ENCODE peak calls at places on chromosome 21, in seven cellular contexts. C is SJCRH30, U is cardiac fibroblast, X is choroid plexus epithelial cell, T is WERI-Rb-1, Y is ovary, M is upper lobe of right lung. F is an unnamed sample.
A peak's percentile ranks its signal among the peaks of the same experiment; 100 is the strongest.

GRCh38 chr21:34884346-34884929 is 164.7 kb downstream of the RUNX1 start:
- DNase-seq in C (no peak), U (no peak), X (no peak), T (no peak), Y (no peak), M (no peak), F (no peak)

GRCh38 chr21:43279578-43279894 is 110.7 kb downstream of the CRYAA start:
- DNase-seq in C (no peak), U (no peak), X (no peak), T (no peak), Y (no peak), M (peak; percentile 59), F (no peak)

GRCh38 chr21:42632771-42633690 is 20.4 kb upstream of the PDE9A start:
- DNase-seq in C (no peak), U (no peak), X (no peak), T (no peak), Y (no peak), M (peak; percentile 29), F (no peak)

GRCh38 chr21:41374177-41374712 is 12.4 kb downstream of the MX2 start:
- DNase-seq in C (no peak), U (no peak), X (no peak), T (no peak), Y (no peak), M (no peak), F (no peak)

GRCh38 chr21:42574234-42575027 is 60.8 kb downstream of the SLC37A1 start:
- DNase-seq in C (no peak), U (peak; percentile 41), X (peak; percentile 52), T (peak; percentile 32), Y (no peak), M (peak; percentile 62), F (no peak)

GRCh38 chr21:25441835-25442234 is 165.4 kb downstream of the MRPL39 start:
- DNase-seq in C (no peak), U (no peak), X (no peak), T (no peak), Y (no peak), M (no peak), F (no peak)

GRCh38 chr21:39149882-39150281 is 33.4 kb downstream of the PSMG1 start:
- DNase-seq in C (no peak), U (no peak), X (no peak), T (no peak), Y (no peak), M (no peak), F (no peak)

GRCh38 chr21:27321791-27322190 is 354.9 kb upstream of the ADAMTS5 start:
- DNase-seq in C (no peak), U (no peak), X (no peak), T (no peak), Y (no peak), M (no peak), F (no peak)

GRCh38 chr21:33976082-33976979 is 60.7 kb upstream of the ATP5PO start:
- DNase-seq in C (peak; percentile 68), U (peak; percentile 77), X (peak; percentile 92), T (peak; percentile 80), Y (no peak), M (no peak), F (peak; percentile 80)

GRCh38 chr21:21188513-21189188 is 190.4 kb downstream of the NCAM2 start:
- DNase-seq in C (peak; percentile 10), U (peak; percentile 16), X (peak; percentile 77), T (no peak), Y (no peak), M (no peak), F (no peak)

GRCh38 chr21:28235169-28235892 is 757.3 kb downstream of the LTN1 start:
- DNase-seq in C (no peak), U (peak; percentile 63), X (peak; percentile 35), T (peak; percentile 9), Y (no peak), M (no peak), F (no peak)

GRCh38 chr21:42221581-42222345 is 2.8 kb downstream of the ABCG1 start:
- DNase-seq in C (no peak), U (peak; percentile 86), X (peak; percentile 18), T (no peak), Y (no peak), M (peak; percentile 29), F (peak; percentile 25)

GRCh38 chr21:20789696-20790095 is 208.5 kb upstream of the NCAM2 start:
- DNase-seq in C (no peak), U (peak; percentile 45), X (peak; percentile 74), T (no peak), Y (no peak), M (no peak), F (peak; percentile 22)

DNA sequence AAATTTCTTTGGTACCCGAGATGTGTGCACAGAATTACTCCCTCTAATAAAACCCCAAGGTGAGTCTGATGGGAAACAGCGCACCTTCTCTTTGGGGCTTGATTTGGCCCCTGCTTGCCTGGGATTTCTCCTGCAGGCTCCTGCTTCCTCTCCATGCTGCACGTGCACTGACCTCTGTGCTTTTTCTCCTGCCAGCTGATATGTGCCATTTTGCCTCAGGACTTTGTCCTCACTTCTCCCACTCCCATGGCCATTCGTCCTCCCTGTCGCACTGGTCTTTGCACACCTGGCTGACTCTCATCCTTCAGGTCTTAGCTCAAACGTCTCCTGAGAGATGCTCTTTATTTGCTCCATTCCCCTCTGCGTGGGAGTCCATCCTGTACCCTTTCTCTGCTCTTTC is 1.2 kb downstream of the CBR1 start:
- DNase-seq in C (no peak), U (no peak), X (no peak), T (no peak), Y (no peak), M (no peak), F (no peak)
- H3K4me3 ChIP-seq in C (no peak overlapping the region), U (peak overlapping the region; percentile 91), X (no peak overlapping the region), T (no peak overlapping the region), Y (no peak overlapping the region), M (peak overlapping the region; percentile 85), F (no peak overlapping the region)

DNA sequence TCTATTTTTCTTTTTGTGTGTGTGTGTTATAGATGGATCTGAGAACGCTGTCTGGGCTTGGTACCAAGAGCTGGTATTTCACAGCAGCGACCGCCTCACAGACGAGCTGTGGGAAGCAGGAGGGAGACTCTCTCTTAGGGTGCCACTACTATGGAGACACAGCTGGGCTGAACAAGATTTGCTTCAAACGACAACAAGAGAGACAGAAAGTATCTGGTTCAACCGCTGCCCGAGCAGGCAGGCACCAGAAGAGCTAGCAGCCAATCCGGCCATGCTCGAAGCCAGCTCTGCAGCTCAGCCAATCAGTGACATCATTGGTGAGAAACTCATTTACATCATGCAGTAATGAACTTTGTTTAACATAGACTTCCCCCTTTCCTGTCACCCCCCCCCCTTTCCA is 341.3 kb downstream of the USP25 start:
- DNase-seq in C (peak; percentile 13), U (peak; percentile 16), X (peak; percentile 46), T (no peak), Y (peak; percentile 35), M (no peak), F (no peak)
- H3K4me3 ChIP-seq in C (peak overlapping the region; percentile 26), U (no peak overlapping the region), X (peak overlapping the region; percentile 54), T (no peak overlapping the region), Y (peak overlapping the region; percentile 36), M (peak overlapping the region; percentile 34), F (no peak overlapping the region)

DNA sequence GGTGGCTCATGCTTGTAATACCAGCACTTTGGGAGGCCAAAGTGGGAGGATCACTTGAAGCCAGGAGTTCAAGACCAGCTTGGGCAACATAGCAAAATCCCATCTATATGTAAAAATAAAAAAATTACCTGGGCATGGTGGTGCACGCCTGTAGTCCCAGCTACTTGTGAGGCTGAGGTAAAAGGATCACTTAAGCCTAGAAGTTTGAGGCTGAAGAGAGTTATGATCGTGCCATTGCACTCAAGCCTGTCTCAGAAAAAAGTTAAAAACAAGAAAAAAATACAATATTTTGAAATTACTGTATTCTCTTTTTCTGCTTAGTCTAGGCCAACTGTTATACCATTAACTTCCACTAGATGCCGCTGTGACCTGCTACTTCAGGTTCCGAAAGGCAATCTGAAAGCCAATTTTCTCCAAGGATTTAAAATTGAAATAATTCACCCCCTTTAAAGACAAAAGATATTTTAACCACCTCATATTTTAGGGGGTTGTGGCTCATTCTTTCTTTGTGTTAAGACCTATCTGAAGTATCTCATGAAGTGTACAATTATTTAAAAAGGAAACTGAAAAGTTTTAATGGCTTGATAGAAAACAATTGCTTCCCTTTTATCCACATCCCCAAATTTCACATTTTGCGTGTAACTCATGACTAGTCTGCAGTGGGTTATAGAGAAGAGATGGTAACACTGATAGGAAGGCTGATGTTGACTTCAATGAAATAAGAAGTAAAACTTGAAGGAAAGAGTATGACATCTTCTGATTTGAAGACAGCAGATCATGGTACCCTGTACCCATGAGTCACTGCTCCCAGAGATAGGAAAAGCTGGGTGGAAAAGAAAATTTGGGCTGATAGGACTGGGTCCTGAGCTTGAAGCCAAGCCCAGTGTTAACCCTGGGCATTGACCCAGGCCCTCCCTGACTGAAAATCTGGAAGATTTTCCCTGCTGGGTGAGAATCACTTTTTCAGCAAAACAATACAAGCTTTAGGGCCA is 24.4 kb upstream of the CLDN14 start:
- DNase-seq in C (peak; percentile 17), U (peak; percentile 76), X (peak; percentile 79), T (peak; percentile 32), Y (no peak), M (no peak), F (peak; percentile 6)
- H3K4me3 ChIP-seq in C (no peak overlapping the region), U (no peak overlapping the region), X (no peak overlapping the region), T (no peak overlapping the region), Y (no peak overlapping the region), M (no peak overlapping the region), F (no peak overlapping the region)

DNA sequence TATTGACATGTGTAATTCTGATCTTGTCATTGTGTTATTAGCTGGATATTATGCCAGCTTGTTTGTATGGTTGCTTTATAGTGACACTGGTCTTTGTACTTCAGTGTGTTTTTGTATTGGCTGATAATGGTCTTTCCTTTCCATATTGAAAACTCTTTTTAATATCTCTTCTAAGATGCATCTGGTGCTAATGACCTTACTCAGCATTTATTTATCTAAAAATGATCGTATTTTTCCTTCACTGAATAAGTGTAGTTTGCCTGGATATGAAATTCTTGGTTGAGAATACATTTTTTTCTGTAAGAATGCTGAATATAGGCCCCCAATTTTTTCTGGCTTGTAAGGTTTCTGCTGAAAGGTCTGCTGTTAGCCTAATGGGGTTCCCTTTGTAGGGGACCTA is 465.5 kb upstream of the TMPRSS15 start:
- DNase-seq in C (no peak), U (no peak), X (no peak), T (no peak), Y (no peak), M (no peak), F (no peak)
- H3K4me3 ChIP-seq in C (no peak overlapping the region), U (no peak overlapping the region), X (no peak overlapping the region), T (no peak overlapping the region), Y (no peak overlapping the region), M (no peak overlapping the region), F (no peak overlapping the region)

DNA sequence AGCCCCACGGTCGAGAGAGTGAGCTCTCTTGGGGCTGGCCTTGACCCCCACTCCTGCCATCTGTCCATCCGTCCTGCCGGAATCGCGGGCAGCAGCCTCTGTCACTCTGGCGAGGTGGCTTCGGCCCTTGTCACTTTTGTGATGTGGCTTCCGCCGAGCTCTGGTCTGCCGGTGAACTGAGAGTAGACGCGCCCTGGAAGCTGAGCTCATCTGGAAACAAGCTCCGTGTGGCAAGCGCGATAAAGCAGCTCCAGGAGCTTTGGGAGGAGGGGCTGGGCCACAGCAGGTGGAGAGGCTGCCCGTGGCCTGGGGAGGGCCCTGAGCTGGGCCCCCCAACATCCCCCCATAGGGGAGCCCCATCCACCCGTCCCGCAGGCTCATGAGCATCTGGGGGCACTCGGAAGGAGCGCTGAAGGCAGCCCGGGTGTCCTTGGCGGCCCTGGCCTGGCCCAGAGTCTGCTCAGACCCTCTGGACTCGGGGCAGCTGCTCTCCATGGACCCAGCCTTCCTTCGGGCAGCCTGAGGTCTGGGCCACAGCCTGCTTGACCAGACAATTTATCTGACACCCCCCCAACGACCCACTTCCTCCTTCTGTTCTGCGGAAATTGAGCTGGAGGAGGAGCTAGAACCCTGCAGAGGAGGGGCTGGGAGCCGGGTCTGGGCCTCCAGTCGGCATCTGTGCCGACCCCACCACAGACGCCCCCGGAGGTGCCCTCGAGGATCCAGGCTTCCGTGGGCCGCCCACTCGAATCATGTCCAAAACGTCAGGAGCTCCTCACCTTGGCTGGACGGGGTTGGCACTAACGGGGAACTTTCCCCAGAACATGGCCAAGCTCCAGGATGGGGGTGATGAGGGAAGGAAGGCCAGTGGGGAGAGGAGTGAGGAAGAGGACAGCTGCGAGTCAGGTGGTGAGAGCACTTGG is 59.1 kb downstream of the SLC19A1 start:
- DNase-seq in C (no peak), U (no peak), X (no peak), T (no peak), Y (no peak), M (no peak), F (peak; percentile 82)
- H3K4me3 ChIP-seq in C (no peak overlapping the region), U (no peak overlapping the region), X (no peak overlapping the region), T (no peak overlapping the region), Y (no peak overlapping the region), M (peak overlapping the region; percentile 21), F (no peak overlapping the region)